ENCODE peak calls at places on chromosomes 2 and 18, in four cellular contexts. V, B, N and Y are unnamed samples.
A peak's percentile ranks its signal among the peaks of the same experiment; 100 is the strongest.

GRCh38 chr2:210954508-210954907 is 398.1 kb downstream of the CPS1 start:
- DNase-seq in V (no peak), B (no peak), N (no peak), Y (no peak)

GRCh38 chr2:98308068-98308467 is 38.2 kb upstream of the CNGA3 start:
- DNase-seq in V (no peak), B (no peak), N (no peak), Y (no peak)

GRCh38 chr18:23067236-23067635 is 68.0 kb upstream of the CABLES1 start:
- DNase-seq in V (no peak), B (no peak), N (peak; percentile 12), Y (no peak)

GRCh38 chr2:41119489-41119888 is 667.6 kb upstream of the SLC8A1 start:
- DNase-seq in V (no peak), B (no peak), N (no peak), Y (no peak)

GRCh38 chr2:28358668-28359201 is 33.9 kb upstream of the FOSL2 start:
- DNase-seq in V (no peak), B (no peak), N (no peak), Y (no peak)

GRCh38 chr2:1493361-1494126 is 80.3 kb downstream of the TPO start:
- DNase-seq in V (no peak), B (no peak), N (no peak), Y (no peak)

GRCh38 chr2:134138115-134138514 is 115.8 kb upstream of the MGAT5 start:
- DNase-seq in V (no peak), B (no peak), N (no peak), Y (no peak)

GRCh38 chr2:15957881-15958713 is 17.7 kb downstream of the MYCN start:
- DNase-seq in V (no peak), B (no peak), N (no peak), Y (no peak)

GRCh38 chr18:63198868-63199742 is 120.5 kb downstream of the BCL2 start:
- DNase-seq in V (no peak), B (no peak), N (no peak), Y (no peak)
- TF ChIP-seq POLR2A in V (no peak), B (no peak), N (no peak), Y (no peak)

GRCh38 chr18:77392323-77392722 is 142.7 kb downstream of the GALR1 start:
- DNase-seq in V (no peak), B (no peak), N (no peak), Y (no peak)

GRCh38 chr18:77393519-77393918 is 143.9 kb downstream of the GALR1 start:
- DNase-seq in V (no peak), B (no peak), N (no peak), Y (no peak)

GRCh38 chr18:77397617-77398016 is 148.0 kb downstream of the GALR1 start:
- DNase-seq in V (no peak), B (no peak), N (no peak), Y (no peak)

GRCh38 chr18:77397056-77397455 is 147.4 kb downstream of the GALR1 start:
- DNase-seq in V (no peak), B (no peak), N (no peak), Y (no peak)

DNA sequence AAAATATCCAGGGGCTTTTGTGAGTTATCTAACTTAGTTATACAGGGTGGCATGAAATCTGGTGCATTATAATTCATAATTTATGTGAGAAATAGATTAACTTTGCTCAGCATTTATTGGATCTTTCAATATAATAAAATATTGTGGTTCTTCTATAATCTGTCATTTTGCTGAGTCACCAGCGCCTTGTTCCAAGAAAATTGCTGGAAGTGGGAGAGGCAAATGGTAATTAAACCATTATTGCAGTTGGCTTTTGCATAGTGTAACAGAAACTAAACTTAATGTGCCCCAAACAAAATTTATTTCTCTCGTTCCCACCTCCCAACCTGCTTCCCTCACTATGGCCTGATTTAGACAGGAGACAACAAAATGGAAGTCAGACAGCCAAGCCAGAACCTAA is 146.3 kb downstream of the GALR1 start:
- DNase-seq in V (no peak), B (no peak), N (no peak), Y (no peak)
- TF ChIP-seq POLR2AphosphoS5 in V (no peak), B (no peak), N (no peak), Y (no peak)

GRCh38 chr2:97005353-97005752 is 19.0 kb upstream of the FAM178B start:
- DNase-seq in V (no peak), B (no peak), N (peak; percentile 16), Y (no peak)
- TF ChIP-seq TAF1 in V (no peak), B (no peak), N (no peak), Y (no peak)

GRCh38 chr18:77111449-77112160 is 21.0 kb downstream of the MBP start:
- DNase-seq in V (no peak), B (no peak), N (no peak), Y (no peak)
- TF ChIP-seq POLR2A in V (no peak), B (no peak), N (no peak), Y (no peak)

DNA sequence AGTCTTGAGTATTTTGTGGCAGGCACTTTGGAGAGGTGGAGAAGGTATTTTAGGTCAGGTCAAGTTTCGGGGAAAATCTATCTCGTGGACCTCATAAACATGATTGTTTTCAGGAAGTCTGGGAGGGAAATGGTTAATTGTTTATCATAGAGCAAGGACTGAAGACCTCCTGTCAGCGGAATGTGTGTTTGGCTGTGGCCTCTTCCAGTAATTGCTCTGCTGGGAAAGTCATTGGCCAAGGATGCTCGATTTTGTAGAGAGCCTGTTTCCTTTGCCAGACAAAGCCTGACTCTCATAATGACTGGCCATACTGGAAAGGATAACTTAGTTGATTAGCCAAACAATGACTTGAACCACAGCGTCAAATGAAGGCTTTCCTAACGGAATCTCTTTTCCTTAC is 30.0 kb downstream of the IL1R2 start:
- DNase-seq in V (no peak), B (no peak), N (no peak), Y (no peak)
- TF ChIP-seq POLR2AphosphoS5 in V (no peak), B (no peak), N (no peak), Y (no peak)

GRCh38 chr18:9581667-9582066 is 32.7 kb downstream of the PPP4R1 start:
- DNase-seq in V (no peak), B (no peak), N (no peak), Y (no peak)

GRCh38 chr18:9575558-9575957 is 38.8 kb downstream of the PPP4R1 start:
- DNase-seq in V (no peak), B (no peak), N (peak; percentile 95), Y (peak; percentile 19)

GRCh38 chr18:9577361-9577760 is 37.0 kb downstream of the PPP4R1 start:
- DNase-seq in V (no peak), B (no peak), N (no peak), Y (no peak)

GRCh38 chr18:9574473-9575115 is 39.8 kb downstream of the PPP4R1 start:
- DNase-seq in V (no peak), B (no peak), N (no peak), Y (no peak)

DNA sequence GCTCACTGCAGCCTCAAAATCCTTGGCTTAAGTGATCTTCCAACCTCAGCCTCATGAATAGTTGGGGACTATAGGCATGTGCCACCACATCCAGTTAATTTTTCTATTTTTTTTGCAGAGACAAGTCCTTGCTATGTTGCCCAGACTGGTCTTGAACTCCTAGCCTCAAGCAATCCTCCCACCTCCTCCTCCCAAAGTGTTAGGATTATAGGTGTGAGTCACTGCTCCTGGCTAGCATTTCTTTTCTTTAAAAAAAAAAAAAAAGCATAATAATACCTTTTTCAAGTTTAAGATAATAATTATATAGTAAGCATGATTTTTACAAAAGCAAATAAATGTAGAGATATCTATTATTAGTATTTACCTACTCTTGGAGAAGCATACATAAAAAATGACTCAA is 36.1 kb downstream of the PPP4R1 start:
- DNase-seq in V (no peak), B (no peak), N (no peak), Y (no peak)
- TF ChIP-seq TAF1 in V (no peak), B (no peak), N (no peak), Y (no peak)

DNA sequence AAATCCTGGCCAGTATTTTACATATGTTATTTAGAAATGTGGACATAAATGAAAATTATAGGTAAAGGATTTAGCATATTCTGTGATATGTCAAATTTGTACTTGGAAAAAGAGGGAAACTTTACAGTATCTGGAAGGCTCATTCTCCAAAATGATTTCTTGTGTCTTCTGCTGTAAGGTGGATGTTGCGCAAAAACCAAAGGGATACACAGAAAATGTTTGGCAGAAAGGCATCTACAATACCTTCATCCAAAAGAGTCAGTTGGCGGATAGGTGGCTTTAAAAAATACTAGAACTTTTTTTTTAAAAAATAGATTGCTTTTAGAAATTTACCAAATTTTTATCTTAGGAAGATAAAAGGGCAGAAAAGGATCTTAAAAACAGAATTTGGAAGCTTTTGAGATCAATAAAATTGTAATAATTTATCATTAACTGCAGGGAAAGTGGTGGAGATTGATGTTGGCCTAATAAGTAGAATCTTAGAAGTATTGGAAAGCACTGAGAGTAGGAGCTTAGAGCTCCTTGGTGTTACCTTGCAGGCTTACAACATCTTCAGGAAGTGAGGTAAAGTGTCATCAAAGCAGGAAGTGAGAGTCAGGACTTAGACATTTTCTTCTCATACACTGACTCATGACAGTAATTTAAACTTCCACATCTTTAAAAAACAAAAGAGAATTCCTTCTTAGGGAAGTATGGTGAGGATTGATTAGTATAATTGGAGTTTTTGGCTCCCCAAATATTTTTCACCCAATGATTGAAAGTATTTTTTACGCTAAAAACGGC is 2.1 kb downstream of the NABP1 start:
- DNase-seq in V (no peak), B (no peak), N (no peak), Y (no peak)
- TF ChIP-seq POLR2A in V (peak; percentile 22), B (peak; percentile 60), N (no peak), Y (peak; percentile 67)